ENCODE peak calls at places on chromosomes 1 and 21, in eight cellular contexts. One of them, this sample, is unnamed.

GRCh38 chr1:151972533-151973270 is 21.0 kb downstream of the S100A10 start:
- DNase-seq in left ventricle myocardium superior: no peak
- DNase-seq in NCI-H1417: no peak
- DNase-seq in stimulated activated CD8-positive, alpha-beta memory T cell treated with anti-CD3 and anti-CD28 coated beads, Interleukin-15, amount 100 ng/mL, for 4 hours: no peak
- DNase-seq in mammary epithelial cell: peak
- DNase-seq in midbrain: no peak
- DNase-seq in stimulated activated naive CD4-positive, alpha-beta T cell: no peak
- DNase-seq in GM18507: no peak
- DNase-seq in this sample: no peak

GRCh38 chr1:15027515-15027948 is 126.0 kb upstream of the TMEM51 start:
- DNase-seq in left ventricle myocardium superior: peak
- DNase-seq in NCI-H1417: peak
- DNase-seq in stimulated activated CD8-positive, alpha-beta memory T cell treated with anti-CD3 and anti-CD28 coated beads, Interleukin-15, amount 100 ng/mL, for 4 hours: no peak
- DNase-seq in mammary epithelial cell: peak
- DNase-seq in midbrain: peak
- DNase-seq in stimulated activated naive CD4-positive, alpha-beta T cell: no peak
- DNase-seq in GM18507: peak
- DNase-seq in this sample: peak

GRCh38 chr1:109493227-109493626 is 667 bp upstream of the CYB561D1 start:
- DNase-seq in left ventricle myocardium superior: no peak
- DNase-seq in NCI-H1417: no peak
- DNase-seq in stimulated activated CD8-positive, alpha-beta memory T cell treated with anti-CD3 and anti-CD28 coated beads, Interleukin-15, amount 100 ng/mL, for 4 hours: no peak
- DNase-seq in mammary epithelial cell: no peak
- DNase-seq in midbrain: no peak
- DNase-seq in stimulated activated naive CD4-positive, alpha-beta T cell: no peak
- DNase-seq in GM18507: no peak
- DNase-seq in this sample: no peak

GRCh38 chr1:155648207-155649147 is 38.5 kb downstream of the MSTO1 start:
- DNase-seq in left ventricle myocardium superior: no peak
- DNase-seq in NCI-H1417: no peak
- DNase-seq in stimulated activated CD8-positive, alpha-beta memory T cell treated with anti-CD3 and anti-CD28 coated beads, Interleukin-15, amount 100 ng/mL, for 4 hours: no peak
- DNase-seq in mammary epithelial cell: peak
- DNase-seq in midbrain: no peak
- DNase-seq in stimulated activated naive CD4-positive, alpha-beta T cell: no peak
- DNase-seq in GM18507: no peak
- DNase-seq in this sample: no peak

GRCh38 chr1:60612790-60613189 is 469.6 kb upstream of the NFIA start:
- DNase-seq in left ventricle myocardium superior: no peak
- DNase-seq in NCI-H1417: no peak
- DNase-seq in stimulated activated CD8-positive, alpha-beta memory T cell treated with anti-CD3 and anti-CD28 coated beads, Interleukin-15, amount 100 ng/mL, for 4 hours: no peak
- DNase-seq in mammary epithelial cell: no peak
- DNase-seq in midbrain: no peak
- DNase-seq in stimulated activated naive CD4-positive, alpha-beta T cell: no peak
- DNase-seq in GM18507: no peak
- DNase-seq in this sample: no peak

GRCh38 chr1:61539720-61540462 is 185.1 kb downstream of the TM2D1 start:
- DNase-seq in left ventricle myocardium superior: no peak
- DNase-seq in NCI-H1417: no peak
- DNase-seq in stimulated activated CD8-positive, alpha-beta memory T cell treated with anti-CD3 and anti-CD28 coated beads, Interleukin-15, amount 100 ng/mL, for 4 hours: no peak
- DNase-seq in mammary epithelial cell: peak
- DNase-seq in midbrain: no peak
- DNase-seq in stimulated activated naive CD4-positive, alpha-beta T cell: no peak
- DNase-seq in GM18507: no peak
- DNase-seq in this sample: no peak

GRCh38 chr1:99397029-99397428 is 132.7 kb downstream of the PLPPR4 start:
- DNase-seq in left ventricle myocardium superior: no peak
- DNase-seq in NCI-H1417: no peak
- DNase-seq in stimulated activated CD8-positive, alpha-beta memory T cell treated with anti-CD3 and anti-CD28 coated beads, Interleukin-15, amount 100 ng/mL, for 4 hours: no peak
- DNase-seq in mammary epithelial cell: no peak
- DNase-seq in midbrain: no peak
- DNase-seq in stimulated activated naive CD4-positive, alpha-beta T cell: no peak
- DNase-seq in GM18507: no peak
- DNase-seq in this sample: no peak

GRCh38 chr21:29578306-29578705 is 279.6 kb downstream of the BACH1 start:
- DNase-seq in left ventricle myocardium superior: no peak
- DNase-seq in NCI-H1417: no peak
- DNase-seq in stimulated activated CD8-positive, alpha-beta memory T cell treated with anti-CD3 and anti-CD28 coated beads, Interleukin-15, amount 100 ng/mL, for 4 hours: no peak
- DNase-seq in mammary epithelial cell: no peak
- DNase-seq in midbrain: no peak
- DNase-seq in stimulated activated naive CD4-positive, alpha-beta T cell: no peak
- DNase-seq in GM18507: no peak
- DNase-seq in this sample: no peak

GRCh38 chr21:42112857-42113256 is 41.7 kb downstream of the UMODL1 start:
- DNase-seq in left ventricle myocardium superior: no peak
- DNase-seq in NCI-H1417: no peak
- DNase-seq in stimulated activated CD8-positive, alpha-beta memory T cell treated with anti-CD3 and anti-CD28 coated beads, Interleukin-15, amount 100 ng/mL, for 4 hours: no peak
- DNase-seq in mammary epithelial cell: no peak
- DNase-seq in midbrain: no peak
- DNase-seq in stimulated activated naive CD4-positive, alpha-beta T cell: no peak
- DNase-seq in GM18507: no peak
- DNase-seq in this sample: no peak

GRCh38 chr1:2415801-2416208 is 3.4 kb upstream of the PEX10 start:
- DNase-seq in left ventricle myocardium superior: no peak
- DNase-seq in NCI-H1417: peak
- DNase-seq in stimulated activated CD8-positive, alpha-beta memory T cell treated with anti-CD3 and anti-CD28 coated beads, Interleukin-15, amount 100 ng/mL, for 4 hours: no peak
- DNase-seq in mammary epithelial cell: no peak
- DNase-seq in midbrain: no peak
- DNase-seq in stimulated activated naive CD4-positive, alpha-beta T cell: no peak
- DNase-seq in GM18507: no peak
- DNase-seq in this sample: no peak

GRCh38 chr1:28143496-28144202 is 32.8 kb downstream of the PTAFR start:
- DNase-seq in left ventricle myocardium superior: no peak
- DNase-seq in NCI-H1417: no peak
- DNase-seq in stimulated activated CD8-positive, alpha-beta memory T cell treated with anti-CD3 and anti-CD28 coated beads, Interleukin-15, amount 100 ng/mL, for 4 hours: no peak
- DNase-seq in mammary epithelial cell: no peak
- DNase-seq in midbrain: no peak
- DNase-seq in stimulated activated naive CD4-positive, alpha-beta T cell: no peak
- DNase-seq in GM18507: no peak
- DNase-seq in this sample: no peak

GRCh38 chr1:171251741-171252300 is 3.5 kb downstream of the FMO1 start:
- DNase-seq in left ventricle myocardium superior: peak
- DNase-seq in NCI-H1417: peak
- DNase-seq in stimulated activated CD8-positive, alpha-beta memory T cell treated with anti-CD3 and anti-CD28 coated beads, Interleukin-15, amount 100 ng/mL, for 4 hours: no peak
- DNase-seq in mammary epithelial cell: no peak
- DNase-seq in midbrain: peak
- DNase-seq in stimulated activated naive CD4-positive, alpha-beta T cell: no peak
- DNase-seq in GM18507: no peak
- DNase-seq in this sample: peak